ENCODE peak calls at places on chromosome 22, in four cellular contexts. N is psoas muscle, A is left lung, Y is astrocyte of the spinal cord. I is an unnamed sample.

GRCh38 chr22:30234786-30235470 is 11.6 kb downstream of the LIF start:
- DNase-seq in N (no peak), A (no peak), Y (peak), I (peak)

GRCh38 chr22:18966748-18967147 is 30.7 kb upstream of the PRODH start:
- DNase-seq in N (no peak), A (peak), Y (no peak), I (no peak)

GRCh38 chr22:50141462-50141861 is 29.1 kb upstream of the PANX2 start:
- DNase-seq in N (no peak), A (no peak), Y (no peak), I (no peak)

GRCh38 chr22:47547881-47548630 is 785.6 kb downstream of the TBC1D22A start:
- DNase-seq in N (no peak), A (no peak), Y (no peak), I (no peak)

GRCh38 chr22:33917744-33918406 is 2.4 kb downstream of the LARGE1 start:
- DNase-seq in N (no peak), A (no peak), Y (no peak), I (peak)

GRCh38 chr22:25362215-25362882 is 142.9 kb downstream of the CRYBB2 start:
- DNase-seq in N (peak), A (peak), Y (peak), I (peak)

GRCh38 chr22:19290400-19291217 is 910 bp downstream of the CLTCL1 start:
- DNase-seq in N (no peak), A (no peak), Y (peak), I (peak)

GRCh38 chr22:44192098-44192810 is 11.5 kb downstream of the PARVG start:
- DNase-seq in N (no peak), A (no peak), Y (no peak), I (no peak)

GRCh38 chr22:19709063-19709769 is 5.1 kb upstream of the SEPTIN5 start:
- DNase-seq in N (peak), A (peak), Y (no peak), I (no peak)

GRCh38 chr22:32897400-32897799 is 95.9 kb downstream of the TIMP3 start:
- DNase-seq in N (no peak), A (no peak), Y (peak), I (peak)

GRCh38 chr22:25966448-25966913 is 202.8 kb upstream of the SEZ6L start:
- DNase-seq in N (no peak), A (no peak), Y (no peak), I (no peak)

GRCh38 chr22:31126128-31126868 is 3.5 kb downstream of the INPP5J start:
- DNase-seq in N (no peak), A (no peak), Y (no peak), I (no peak)

GRCh38 chr22:35549338-35549737 is 8.7 kb downstream of the RASD2 start:
- DNase-seq in N (peak), A (no peak), Y (no peak), I (no peak)

GRCh38 chr22:29998627-29999026 is 81.6 kb upstream of the HORMAD2 start:
- DNase-seq in N (no peak), A (no peak), Y (no peak), I (peak)

GRCh38 chr22:49303061-49303735 is 524.5 kb downstream of the BRD1 start:
- DNase-seq in N (peak), A (no peak), Y (no peak), I (no peak)

GRCh38 chr22:39097098-39098020 is at the start of gene APOBEC3H:
- DNase-seq in N (no peak), A (peak), Y (no peak), I (no peak)

GRCh38 chr22:17265649-17266248 is 46.5 kb upstream of the ADA2 start:
- DNase-seq in N (no peak), A (no peak), Y (no peak), I (no peak)

GRCh38 chr22:19761022-19761499 is 483 bp downstream of the TBX1 start:
- DNase-seq in N (no peak), A (peak), Y (no peak), I (no peak)

GRCh38 chr22:31291403-31291715 is 929 bp downstream of the PIK3IP1 start:
- DNase-seq in N (no peak), A (no peak), Y (no peak), I (no peak)

GRCh38 chr22:29306830-29307657 is 594 bp downstream of the GAS2L1 start:
- DNase-seq in N (peak), A (peak), Y (peak), I (peak)

GRCh38 chr22:49976439-49977175 is 16.0 kb downstream of the PIM3 start:
- DNase-seq in N (no peak), A (no peak), Y (no peak), I (no peak)

GRCh38 chr22:38694049-38694448 is 6.7 kb downstream of the JOSD1 start:
- DNase-seq in N (no peak), A (no peak), Y (no peak), I (no peak)

GRCh38 chr22:27815826-27816530 is 14.4 kb upstream of the MN1 start:
- DNase-seq in N (no peak), A (no peak), Y (no peak), I (no peak)

GRCh38 chr22:48678171-48679135 is 1149.2 kb downstream of the BRD1 start:
- DNase-seq in N (no peak), A (peak), Y (no peak), I (no peak)

GRCh38 chr22:47987885-47988515 is 1225.5 kb downstream of the TBC1D22A start:
- DNase-seq in N (no peak), A (no peak), Y (no peak), I (no peak)

GRCh38 chr22:33354928-33355327 is 296.7 kb upstream of the SYN3 start:
- DNase-seq in N (no peak), A (no peak), Y (no peak), I (peak)

GRCh38 chr22:42863349-42863911 is 6.4 kb upstream of the ARFGAP3 start:
- DNase-seq in N (no peak), A (no peak), Y (peak), I (peak)

GRCh38 chr22:30411780-30412179 is 13.8 kb upstream of the MTFP1 start:
- DNase-seq in N (no peak), A (no peak), Y (no peak), I (no peak)

GRCh38 chr22:19121631-19122142 is 525 bp downstream of the DGCR2 start:
- DNase-seq in N (peak), A (peak), Y (no peak), I (no peak)

GRCh38 chr22:44883011-44883421 is 126.8 kb downstream of the PHF21B start:
- DNase-seq in N (no peak), A (no peak), Y (no peak), I (no peak)

GRCh38 chr22:46339956-46340355 is 4.4 kb downstream of the TRMU start:
- DNase-seq in N (no peak), A (no peak), Y (no peak), I (no peak)

GRCh38 chr22:46337870-46338269 is 2.4 kb downstream of the TRMU start:
- DNase-seq in N (no peak), A (no peak), Y (no peak), I (no peak)

GRCh38 chr22:46336119-46337078 is 885 bp downstream of the TRMU start:
- DNase-seq in N (no peak), A (no peak), Y (no peak), I (peak)

GRCh38 chr22:46340676-46341075 is 5.2 kb downstream of the TRMU start:
- DNase-seq in N (no peak), A (no peak), Y (no peak), I (no peak)

GRCh38 chr22:46338636-46339035 is 3.1 kb downstream of the TRMU start:
- DNase-seq in N (no peak), A (no peak), Y (no peak), I (no peak)
- TF ChIP-seq CTCF in N (no peak), A (no peak), Y (no peak), I (no peak)

DNA sequence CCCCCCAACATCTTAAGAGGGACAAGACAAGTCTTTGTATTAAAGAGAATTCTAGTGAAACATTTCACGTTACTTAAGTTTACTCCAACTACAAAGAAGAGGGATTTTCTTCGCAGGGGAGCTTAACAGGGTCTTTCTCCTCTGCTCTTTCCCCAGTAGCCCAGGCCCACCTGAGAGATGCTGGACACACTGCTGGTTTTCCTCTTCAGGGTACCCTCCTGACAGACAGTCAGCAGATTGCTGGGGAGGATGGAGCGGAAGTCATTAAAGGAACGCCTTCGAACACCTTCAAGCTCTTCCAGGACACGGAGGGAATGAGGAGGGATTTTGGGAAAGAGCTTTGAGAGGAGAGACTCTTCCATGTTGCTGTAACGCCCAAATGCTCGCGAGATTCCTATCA is 39.1 kb downstream of the PI4KA start:
- DNase-seq in N (no peak), A (no peak), Y (no peak), I (no peak)
- H3K4me3 ChIP-seq in N (no peak), A (no peak), Y (no peak), I (no peak)

DNA sequence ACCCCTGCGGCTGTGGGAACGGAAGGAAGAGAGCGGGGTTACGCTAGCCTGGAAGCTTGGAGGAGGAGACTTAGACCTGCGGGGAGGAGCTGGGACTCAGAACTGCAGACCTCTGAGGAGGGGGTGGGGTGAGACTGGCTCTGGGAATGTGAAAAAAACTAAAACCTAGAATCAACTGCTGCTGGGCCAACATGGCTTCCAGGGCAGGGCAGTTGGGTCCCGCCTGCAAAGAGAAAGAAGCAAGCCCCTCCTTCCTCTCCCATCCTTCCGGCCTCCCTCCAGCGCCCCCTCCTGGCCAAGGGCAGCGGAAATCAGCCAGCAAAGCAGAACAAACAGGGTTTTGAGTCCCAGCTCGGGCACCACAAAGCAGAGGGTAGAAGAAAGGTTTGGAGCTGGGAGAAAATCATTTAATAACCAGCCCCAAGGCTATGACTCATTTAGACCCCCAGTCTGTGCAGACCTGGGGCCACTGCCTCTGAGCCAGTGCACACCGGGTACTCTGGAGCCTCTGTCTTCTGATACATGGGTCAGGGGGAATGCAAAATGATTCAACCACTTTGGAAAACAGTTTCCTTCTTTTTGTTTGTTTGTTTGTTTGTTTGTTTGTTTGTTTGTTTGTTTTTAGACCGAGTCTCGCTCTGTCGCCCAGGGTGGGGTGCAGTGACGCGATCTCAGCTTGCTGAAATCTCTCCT is 7.3 kb upstream of the NCF4 start:
- DNase-seq in N (peak), A (peak), Y (peak), I (peak)
- TF ChIP-seq CTCF in N (peak), A (peak), Y (peak), I (peak)

DNA sequence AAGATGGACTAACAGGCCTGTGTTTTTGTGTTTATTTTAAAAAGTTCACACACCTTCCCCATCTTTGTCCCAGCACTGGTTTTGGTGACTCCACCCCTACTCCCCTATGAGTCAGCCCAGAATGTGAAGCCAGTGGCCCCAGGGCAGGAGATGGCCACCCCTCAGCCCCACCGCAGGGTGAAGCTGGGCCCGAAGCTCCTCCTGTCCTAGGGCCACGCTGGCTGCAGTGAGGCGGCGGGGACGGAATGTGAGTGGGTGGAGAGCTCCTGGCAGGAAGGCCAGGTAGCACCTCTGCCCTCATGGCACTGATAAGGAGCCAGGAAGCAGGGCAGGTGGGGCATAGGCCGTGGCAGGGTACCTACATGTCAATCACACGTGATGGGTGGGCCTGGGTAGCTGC is 39.9 kb downstream of the SGSM3 start:
- DNase-seq in N (no peak), A (no peak), Y (no peak), I (no peak)
- H3K4me3 ChIP-seq in N (no peak), A (no peak), Y (no peak), I (no peak)

I was measured in fibroblast of the aortic adventitia.